ENCODE peak calls at places on chromosomes 3 and 15, in seven cellular contexts. N, H, D, O, P, I and Q are unnamed samples.

GRCh38 chr3:171646357-171647133 is 163.7 kb downstream of the PLD1 start:
- DNase-seq in D (peak), P (peak), N (no peak), I (no peak), O (peak), H (peak), Q (peak)

GRCh38 chr3:159775372-159775961 is 213.2 kb upstream of the IL12A start:
- DNase-seq in P (no peak), H (peak), I (no peak), D (peak), N (no peak), O (no peak), Q (no peak)

GRCh38 chr15:31487811-31488436 is 161.3 kb downstream of the KLF13 start:
- DNase-seq in P (peak), H (peak), D (no peak), N (no peak), I (no peak), O (peak), Q (no peak)

GRCh38 chr3:86986666-86987420 is 4.1 kb downstream of the VGLL3 start:
- DNase-seq in D (no peak), I (no peak), O (no peak), P (no peak), H (peak), N (no peak), Q (no peak)

GRCh38 chr15:63441266-63441665 is 59.6 kb upstream of the CA12 start:
- DNase-seq in O (no peak), D (no peak), N (no peak), P (no peak), I (no peak), H (no peak), Q (no peak)

GRCh38 chr3:57652203-57652602 is 40.7 kb downstream of the DENND6A start:
- DNase-seq in P (no peak), H (peak), D (no peak), N (no peak), O (no peak), I (no peak), Q (no peak)

GRCh38 chr15:66931768-66932633 is 133.4 kb upstream of the SMAD3 start:
- DNase-seq in P (peak), N (no peak), I (no peak), H (peak), O (no peak), D (no peak), Q (peak)

GRCh38 chr3:69248394-69248793 is 126.0 kb upstream of the LMOD3 start:
- DNase-seq in N (no peak), I (no peak), O (no peak), D (no peak), H (no peak), P (no peak), Q (no peak)

GRCh38 chr3:185688808-185689207 is 102.7 kb downstream of the SENP2 start:
- DNase-seq in H (peak), O (no peak), P (peak), I (no peak), D (peak), N (no peak), Q (no peak)

GRCh38 chr3:173938159-173938558 is 540.6 kb downstream of the NLGN1 start:
- DNase-seq in I (no peak), D (no peak), H (peak), P (peak), O (no peak), N (no peak), Q (peak)

GRCh38 chr15:45414215-45414885 is 36.0 kb upstream of the GATM start:
- DNase-seq in O (no peak), H (no peak), D (no peak), I (no peak), N (no peak), P (no peak), Q (no peak)

GRCh38 chr3:32644380-32644779 is 40.6 kb upstream of the CNOT10 start:
- DNase-seq in D (no peak), I (no peak), H (no peak), P (no peak), N (no peak), O (no peak), Q (no peak)

GRCh38 chr15:100783296-100783695 is 96.3 kb upstream of the ALDH1A3 start:
- DNase-seq in N (no peak), H (no peak), O (no peak), P (no peak), D (no peak), I (no peak), Q (no peak)

GRCh38 chr15:69578792-69579587 is 126.4 kb downstream of the RPLP1 start:
- DNase-seq in I (peak), O (no peak), P (peak), D (no peak), H (peak), N (no peak), Q (no peak)

GRCh38 chr15:95559875-95560394 is 770.6 kb upstream of the NR2F2 start:
- DNase-seq in H (peak), N (no peak), O (no peak), P (peak), D (peak), I (no peak), Q (no peak)

GRCh38 chr3:15796771-15797599 is 794 bp downstream of the ANKRD28 start:
- DNase-seq in N (no peak), D (peak), O (peak), P (peak), H (peak), I (no peak), Q (no peak)

GRCh38 chr3:50396502-50396901 is 37.2 kb upstream of the TMEM115 start:
- DNase-seq in D (no peak), N (no peak), P (peak), I (no peak), H (no peak), O (no peak), Q (no peak)

GRCh38 chr3:195582947-195583346 is 793 bp downstream of the APOD start:
- DNase-seq in N (no peak), O (no peak), P (no peak), H (no peak), I (no peak), D (no peak), Q (no peak)

GRCh38 chr3:157523814-157524213 is 20.6 kb upstream of the VEPH1 start:
- DNase-seq in N (no peak), O (no peak), D (no peak), I (no peak), H (no peak), P (peak), Q (no peak)

GRCh38 chr3:153182491-153182890 is 20.5 kb downstream of the RAP2B start:
- DNase-seq in N (no peak), P (no peak), H (no peak), D (no peak), O (no peak), I (no peak), Q (no peak)

GRCh38 chr15:64443747-64444621 is 16.4 kb upstream of the ZNF609 start:
- DNase-seq in O (peak), N (no peak), H (peak), P (peak), D (peak), I (no peak), Q (no peak)